ENCODE peak calls at places on chromosome 12, in five cellular contexts. L, T, X, O and Q are unnamed samples. For H3K4me1, the result is how much of the 10 kb centered on the place peaks cover.

GRCh38 chr12:107129315-107129930 is 36.1 kb upstream of the CRY1 start:
- DNase-seq in L (no peak), T (no peak), X (no peak), O (no peak), Q (no peak)

GRCh38 chr12:25518512-25518911 is 34.6 kb downstream of the LMNTD1 start:
- DNase-seq in L (no peak), T (no peak), X (no peak), O (no peak), Q (no peak)

GRCh38 chr12:15227004-15227679 is 5.9 kb upstream of the RERG start:
- DNase-seq in L (peak), T (peak), X (no peak), O (no peak), Q (peak)

GRCh38 chr12:116288735-116289134 is 11.2 kb upstream of the MED13L start:
- DNase-seq in L (no peak), T (no peak), X (no peak), O (no peak), Q (no peak)

GRCh38 chr12:24821691-24822090 is 127.2 kb downstream of the BCAT1 start:
- DNase-seq in L (no peak), T (no peak), X (no peak), O (no peak), Q (no peak)

GRCh38 chr12:68755536-68756243 is 9.7 kb downstream of the SLC35E3 start:
- DNase-seq in L (no peak), T (no peak), X (peak), O (no peak), Q (no peak)

GRCh38 chr12:56256326-56256960 is 1.7 kb downstream of the ANKRD52 start:
- DNase-seq in L (no peak), T (peak), X (no peak), O (no peak), Q (peak)

GRCh38 chr12:59780605-59781135 is 184.8 kb downstream of the SLC16A7 start:
- DNase-seq in L (peak), T (no peak), X (no peak), O (peak), Q (no peak)

GRCh38 chr12:25839470-25839869 is 119.0 kb upstream of the RASSF8 start:
- DNase-seq in L (no peak), T (no peak), X (no peak), O (no peak), Q (no peak)

GRCh38 chr12:1702708-1703107 is 11.8 kb downstream of the ADIPOR2 start:
- DNase-seq in L (no peak), T (no peak), X (no peak), O (no peak), Q (no peak)

GRCh38 chr12:131205534-131205933 is 251.8 kb downstream of the ADGRD1 start:
- DNase-seq in L (no peak), T (peak), X (peak), O (no peak), Q (no peak)

GRCh38 chr12:111438501-111438900 is 32.8 kb downstream of the SH2B3 start:
- DNase-seq in L (no peak), T (peak), X (peak), O (no peak), Q (peak)

GRCh38 chr12:12791756-12792346 is 6.4 kb downstream of the APOLD1 start:
- DNase-seq in L (no peak), T (no peak), X (no peak), O (no peak), Q (peak)

GRCh38 chr12:95700316-95700785 is 90.2 kb downstream of the NTN4 start:
- DNase-seq in L (no peak), T (no peak), X (no peak), O (no peak), Q (peak)

GRCh38 chr12:131030472-131031328 is 77.0 kb downstream of the ADGRD1 start:
- DNase-seq in L (no peak), T (no peak), X (no peak), O (no peak), Q (no peak)

GRCh38 chr12:131599214-131600159 is 111.4 kb upstream of the SFSWAP start:
- DNase-seq in L (no peak), T (no peak), X (peak), O (no peak), Q (no peak)

GRCh38 chr12:56989866-56990610 is 16.3 kb downstream of the ZBTB39 start:
- DNase-seq in L (no peak), T (no peak), X (no peak), O (no peak), Q (no peak)

GRCh38 chr12:92363295-92364146 is 217.9 kb upstream of the BTG1 start:
- DNase-seq in L (peak), T (no peak), X (peak), O (no peak), Q (peak)

GRCh38 chr12:75721790-75722189 is 210.4 kb upstream of the KRR1 start:
- DNase-seq in L (no peak), T (no peak), X (no peak), O (no peak), Q (no peak)

GRCh38 chr12:75722714-75723200 is 211.3 kb upstream of the KRR1 start:
- DNase-seq in L (peak), T (no peak), X (no peak), O (no peak), Q (peak)

GRCh38 chr12:75721231-75721641 is 209.8 kb upstream of the KRR1 start:
- DNase-seq in L (no peak), T (no peak), X (no peak), O (no peak), Q (no peak)

GRCh38 chr12:75717902-75718301 is 206.5 kb upstream of the KRR1 start:
- DNase-seq in L (no peak), T (no peak), X (no peak), O (no peak), Q (no peak)

DNA sequence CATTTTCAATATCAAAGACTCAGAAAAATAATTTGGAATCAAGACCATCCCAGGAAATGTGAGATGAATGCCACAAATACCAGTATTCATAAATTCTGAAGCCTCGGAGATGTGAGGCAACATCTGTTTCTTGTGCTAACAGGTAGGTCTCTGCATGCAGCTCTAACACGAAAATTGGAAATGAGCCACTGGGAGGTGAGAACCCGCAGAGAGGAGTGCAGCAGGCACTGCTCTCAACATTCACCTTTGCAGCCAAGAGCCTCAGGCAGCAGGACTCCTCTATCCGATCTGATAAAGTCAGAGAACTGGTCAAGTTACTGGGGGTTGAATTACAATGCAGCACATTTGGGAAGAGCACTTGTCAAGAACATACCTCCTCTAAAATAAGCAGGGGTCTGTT is 209.4 kb upstream of the KRR1 start:
- DNase-seq in L (no peak), T (no peak), X (no peak), O (no peak), Q (no peak)
- H3K4me1 ChIP-seq in L (under half), T (under half), X (under half), O (under half), Q (under half)

GRCh38 chr12:40212566-40212965 is 12.2 kb upstream of the LRRK2 start:
- DNase-seq in L (no peak), T (no peak), X (no peak), O (no peak), Q (no peak)

GRCh38 chr12:40209886-40210285 is 14.9 kb upstream of the LRRK2 start:
- DNase-seq in L (no peak), T (no peak), X (no peak), O (no peak), Q (no peak)

GRCh38 chr12:40207551-40207950 is 17.2 kb upstream of the LRRK2 start:
- DNase-seq in L (no peak), T (no peak), X (no peak), O (no peak), Q (no peak)

GRCh38 chr12:40208707-40209106 is 16.1 kb upstream of the LRRK2 start:
- DNase-seq in L (peak), T (no peak), X (no peak), O (no peak), Q (no peak)

GRCh38 chr12:40211185-40211584 is 13.6 kb upstream of the LRRK2 start:
- DNase-seq in L (no peak), T (no peak), X (no peak), O (no peak), Q (no peak)
- H3K4me1 ChIP-seq in L (under half), T (under half), X (under half), O (under half), Q (under half)

DNA sequence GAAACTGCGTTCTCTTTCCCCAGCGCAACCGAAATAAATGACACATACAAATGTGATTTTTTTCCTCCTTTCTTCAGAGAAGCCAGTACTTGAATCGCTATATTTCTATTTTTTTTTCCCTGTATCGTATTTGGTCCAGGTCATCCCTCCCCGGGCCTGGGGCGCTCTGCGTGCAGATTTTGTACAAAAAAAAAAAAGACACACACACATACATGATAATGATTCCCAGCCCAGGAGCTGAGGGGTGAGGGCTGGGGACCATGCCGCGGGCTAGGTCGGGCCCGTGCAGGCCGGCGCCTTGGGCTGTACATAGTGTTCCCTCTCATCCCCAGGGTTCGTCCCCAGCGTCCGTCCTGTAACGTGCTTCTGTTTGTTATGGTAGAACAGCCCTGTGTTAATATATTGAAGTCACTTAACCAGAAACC is 3.0 kb downstream of the HOXC9 start:
- DNase-seq in L (no peak), T (no peak), X (no peak), O (no peak), Q (no peak)
- H3K4me1 ChIP-seq in L (under half), T (under half), X (under half), O (under half), Q (under half)

GRCh38 chr12:47823422-47824086 is 3.9 kb upstream of the HDAC7 start:
- DNase-seq in L (no peak), T (no peak), X (no peak), O (no peak), Q (peak)

GRCh38 chr12:47825239-47825639 is 5.5 kb upstream of the HDAC7 start:
- DNase-seq in L (no peak), T (peak), X (peak), O (no peak), Q (no peak)

GRCh38 chr12:47824198-47824597 is 4.5 kb upstream of the HDAC7 start:
- DNase-seq in L (no peak), T (no peak), X (no peak), O (no peak), Q (no peak)

GRCh38 chr12:47822863-47823262 is 3.2 kb upstream of the HDAC7 start:
- DNase-seq in L (no peak), T (peak), X (no peak), O (no peak), Q (no peak)

GRCh38 chr12:47824629-47825028 is 4.9 kb upstream of the HDAC7 start:
- DNase-seq in L (no peak), T (no peak), X (no peak), O (no peak), Q (no peak)
- H3K4me1 ChIP-seq in L (under half), T (under half), X (under half), O (under half), Q (under half)

GRCh38 chr12:66085213-66085612 is 45.3 kb downstream of the LLPH start:
- DNase-seq in L (no peak), T (no peak), X (no peak), O (no peak), Q (no peak)
- H3K4me1 ChIP-seq in L (under half), T (under half), X (under half), O (under half), Q (under half)

DNA sequence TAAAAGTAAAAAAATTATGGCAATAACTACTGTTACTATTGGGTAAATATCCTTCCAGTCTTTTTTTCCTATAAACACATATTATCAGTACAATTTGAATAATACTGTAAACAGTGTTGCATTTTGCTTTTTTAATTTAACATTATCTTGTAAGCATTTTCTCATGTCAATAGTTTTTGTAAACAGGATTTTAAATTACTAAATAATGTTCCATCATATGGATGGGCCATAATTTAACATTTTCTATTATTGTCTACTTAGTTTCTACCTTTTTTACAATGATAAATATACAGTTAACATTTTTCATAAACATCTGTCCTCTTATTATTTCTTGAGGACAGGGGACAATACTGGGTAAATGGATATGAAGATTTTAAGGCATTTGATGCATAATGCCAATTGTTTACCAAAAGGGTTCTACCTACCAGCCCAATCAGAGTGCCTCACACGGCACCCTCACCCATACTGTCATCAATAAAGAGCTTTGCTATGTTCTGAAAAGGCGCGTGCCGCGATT is 759 bp upstream of the ACVR1B start:
- DNase-seq in L (no peak), T (no peak), X (no peak), O (no peak), Q (no peak)
- H3K4me1 ChIP-seq in L (under half), T (under half), X (under half), O (under half), Q (under half)

GRCh38 chr12:53939141-53940108 is 794 bp downstream of the HOXC13 start:
- DNase-seq in L (no peak), T (peak), X (no peak), O (no peak), Q (no peak)

GRCh38 chr12:53941187-53941586 is 2.6 kb downstream of the HOXC13 start:
- DNase-seq in L (no peak), T (no peak), X (no peak), O (no peak), Q (no peak)

GRCh38 chr12:53942467-53942997 is 3.9 kb downstream of the HOXC13 start:
- DNase-seq in L (no peak), T (no peak), X (no peak), O (no peak), Q (no peak)

GRCh38 chr12:53941750-53942149 is 3.1 kb downstream of the HOXC13 start:
- DNase-seq in L (no peak), T (no peak), X (no peak), O (no peak), Q (no peak)

GRCh38 chr12:53940448-53941014 is 1.9 kb downstream of the HOXC13 start:
- DNase-seq in L (no peak), T (no peak), X (no peak), O (no peak), Q (no peak)
- H3K4me1 ChIP-seq in L (under half), T (under half), X (under half), O (under half), Q (under half)